ENCODE peak calls at places on chromosomes 2 and 18, in four cellular contexts. One of them, this sample, is unnamed.

GRCh38 chr2:178328037-178328436 is 122.9 kb downstream of the PRKRA start:
- DNase-seq in WTC11: no peak
- DNase-seq in HepG2: no peak
- DNase-seq in K562: no peak
- DNase-seq in this sample: no peak

GRCh38 chr2:47034973-47035609 is 119.5 kb upstream of the MCFD2 start:
- DNase-seq in WTC11: no peak
- DNase-seq in HepG2: peak
- DNase-seq in K562: no peak
- DNase-seq in this sample: no peak

GRCh38 chr2:14303366-14304115 is 329.0 kb upstream of the LRATD1 start:
- DNase-seq in WTC11: no peak
- DNase-seq in HepG2: no peak
- DNase-seq in K562: no peak
- DNase-seq in this sample: no peak

GRCh38 chr2:201344663-201345366 is 12.3 kb downstream of the FLACC1 start:
- DNase-seq in WTC11: no peak
- DNase-seq in HepG2: peak
- DNase-seq in K562: peak
- DNase-seq in this sample: no peak

GRCh38 chr2:54634564-54635511 is 88.6 kb upstream of the EML6 start:
- DNase-seq in WTC11: no peak
- DNase-seq in HepG2: no peak
- DNase-seq in K562: no peak
- DNase-seq in this sample: peak

GRCh38 chr2:158753561-158754302 is 41.4 kb upstream of the DAPL1 start:
- DNase-seq in WTC11: peak
- DNase-seq in HepG2: peak
- DNase-seq in K562: peak
- DNase-seq in this sample: peak

GRCh38 chr2:30185175-30185574 is 38.4 kb downstream of the YPEL5 start:
- DNase-seq in WTC11: no peak
- DNase-seq in HepG2: peak
- DNase-seq in K562: no peak
- DNase-seq in this sample: no peak

GRCh38 chr2:192162392-192163042 is 32.2 kb downstream of the TMEFF2 start:
- DNase-seq in WTC11: peak
- DNase-seq in HepG2: peak
- DNase-seq in K562: peak
- DNase-seq in this sample: peak

GRCh38 chr2:43943809-43944452 is 51.9 kb downstream of the LRPPRC start:
- DNase-seq in WTC11: no peak
- DNase-seq in HepG2: no peak
- DNase-seq in K562: no peak
- DNase-seq in this sample: no peak

GRCh38 chr18:48824231-48824970 is 126.4 kb downstream of the SMAD7 start:
- DNase-seq in WTC11: peak
- DNase-seq in HepG2: no peak
- DNase-seq in K562: no peak
- DNase-seq in this sample: no peak

GRCh38 chr2:33022989-33023731 is 76.4 kb downstream of the LTBP1 start:
- DNase-seq in WTC11: no peak
- DNase-seq in HepG2: peak
- DNase-seq in K562: peak
- DNase-seq in this sample: peak

GRCh38 chr2:44974064-44974715 is 32.7 kb downstream of the SIX3 start:
- DNase-seq in WTC11: peak
- DNase-seq in HepG2: peak
- DNase-seq in K562: peak
- DNase-seq in this sample: peak

GRCh38 chr2:97982621-97983020 is 13.1 kb downstream of the TMEM131 start:
- DNase-seq in WTC11: no peak
- DNase-seq in HepG2: no peak
- DNase-seq in K562: no peak
- DNase-seq in this sample: no peak

GRCh38 chr18:47899107-47899840 is 31.2 kb downstream of the SMAD2 start:
- DNase-seq in WTC11: no peak
- DNase-seq in HepG2: no peak
- DNase-seq in K562: peak
- DNase-seq in this sample: no peak

GRCh38 chr18:21857871-21858270 is 117.3 kb downstream of the MIB1 start:
- DNase-seq in WTC11: no peak
- DNase-seq in HepG2: no peak
- DNase-seq in K562: no peak
- DNase-seq in this sample: no peak

GRCh38 chr18:21855432-21855831 is 114.8 kb downstream of the MIB1 start:
- DNase-seq in WTC11: no peak
- DNase-seq in HepG2: no peak
- DNase-seq in K562: no peak
- DNase-seq in this sample: no peak

GRCh38 chr18:21851327-21851961 is 110.9 kb downstream of the MIB1 start:
- DNase-seq in WTC11: no peak
- DNase-seq in HepG2: no peak
- DNase-seq in K562: peak
- DNase-seq in this sample: no peak

GRCh38 chr18:21853972-21854563 is 113.5 kb downstream of the MIB1 start:
- DNase-seq in WTC11: no peak
- DNase-seq in HepG2: peak
- DNase-seq in K562: no peak
- DNase-seq in this sample: no peak

GRCh38 chr18:21853020-21853419 is 112.4 kb downstream of the MIB1 start:
- DNase-seq in WTC11: no peak
- DNase-seq in HepG2: no peak
- DNase-seq in K562: no peak
- DNase-seq in this sample: no peak
- TF ChIP-seq JUN in WTC11: no peak
- TF ChIP-seq JUN in HepG2: no peak
- TF ChIP-seq JUN in K562: no peak
- TF ChIP-seq JUN in this sample: no peak

GRCh38 chr2:6909431-6910385 is 7.5 kb upstream of the RNF144A start:
- DNase-seq in WTC11: no peak
- DNase-seq in HepG2: no peak
- DNase-seq in K562: peak
- DNase-seq in this sample: no peak
- TF ChIP-seq HMGXB4 in WTC11: no peak
- TF ChIP-seq HMGXB4 in HepG2: no peak
- TF ChIP-seq HMGXB4 in K562: no peak
- TF ChIP-seq HMGXB4 in this sample: no peak

GRCh38 chr2:134717706-134718094 is 1.1 kb downstream of the TMEM163 start:
- DNase-seq in WTC11: peak
- DNase-seq in HepG2: no peak
- DNase-seq in K562: no peak
- DNase-seq in this sample: no peak
- TF ChIP-seq JUN in WTC11: no peak
- TF ChIP-seq JUN in HepG2: no peak
- TF ChIP-seq JUN in K562: no peak
- TF ChIP-seq JUN in this sample: no peak

GRCh38 chr2:27703638-27704341 is 40.1 kb downstream of the SLC4A1AP start:
- DNase-seq in WTC11: peak
- DNase-seq in HepG2: peak
- DNase-seq in K562: peak
- DNase-seq in this sample: peak
- TF ChIP-seq HMGXB4 in WTC11: no peak
- TF ChIP-seq HMGXB4 in HepG2: peak
- TF ChIP-seq HMGXB4 in K562: no peak
- TF ChIP-seq HMGXB4 in this sample: no peak

GRCh38 chr18:74501386-74501785 is 5.2 kb downstream of the CNDP2 start:
- DNase-seq in WTC11: no peak
- DNase-seq in HepG2: no peak
- DNase-seq in K562: no peak
- DNase-seq in this sample: no peak

GRCh38 chr18:74498712-74499629 is 2.8 kb downstream of the CNDP2 start:
- DNase-seq in WTC11: no peak
- DNase-seq in HepG2: no peak
- DNase-seq in K562: peak
- DNase-seq in this sample: no peak

GRCh38 chr18:74497778-74498177 is 1.6 kb downstream of the CNDP2 start:
- DNase-seq in WTC11: no peak
- DNase-seq in HepG2: no peak
- DNase-seq in K562: no peak
- DNase-seq in this sample: no peak

GRCh38 chr18:74497308-74497640 is 1.1 kb downstream of the CNDP2 start:
- DNase-seq in WTC11: no peak
- DNase-seq in HepG2: peak
- DNase-seq in K562: no peak
- DNase-seq in this sample: no peak

GRCh38 chr18:74499633-74500032 is 3.5 kb downstream of the CNDP2 start:
- DNase-seq in WTC11: peak
- DNase-seq in HepG2: no peak
- DNase-seq in K562: peak
- DNase-seq in this sample: no peak
- TF ChIP-seq JUN in WTC11: no peak
- TF ChIP-seq JUN in HepG2: no peak
- TF ChIP-seq JUN in K562: no peak
- TF ChIP-seq JUN in this sample: no peak

DNA sequence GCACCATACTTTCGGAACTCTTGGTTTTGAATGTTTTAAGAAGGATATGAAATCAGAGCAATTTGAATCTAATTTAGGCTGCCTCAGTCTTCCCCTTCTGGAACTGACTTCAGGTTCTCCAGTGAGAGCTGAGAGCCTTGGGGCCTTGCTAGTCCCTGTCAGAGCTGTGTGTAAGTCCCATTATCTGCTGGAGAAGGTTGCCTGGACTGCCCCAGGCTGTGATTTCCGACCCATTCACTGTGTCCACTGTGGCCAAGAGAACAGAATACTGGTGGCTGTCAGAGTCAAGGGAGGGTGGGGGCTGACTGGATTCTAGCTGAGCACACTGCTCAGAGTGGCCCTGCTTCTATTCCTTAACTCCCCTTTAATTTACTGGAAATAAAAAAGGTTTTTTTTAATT is 278.0 kb downstream of the KCNS3 start:
- DNase-seq in WTC11: no peak
- DNase-seq in HepG2: no peak
- DNase-seq in K562: no peak
- DNase-seq in this sample: no peak
- TF ChIP-seq HMGXB4 in WTC11: no peak
- TF ChIP-seq HMGXB4 in HepG2: no peak
- TF ChIP-seq HMGXB4 in K562: no peak
- TF ChIP-seq HMGXB4 in this sample: no peak

GRCh38 chr2:235669983-235670962 is 176.4 kb downstream of the AGAP1 start:
- DNase-seq in WTC11: peak
- DNase-seq in HepG2: no peak
- DNase-seq in K562: no peak
- DNase-seq in this sample: peak
- TF ChIP-seq JUN in WTC11: no peak
- TF ChIP-seq JUN in HepG2: no peak
- TF ChIP-seq JUN in K562: no peak
- TF ChIP-seq JUN in this sample: no peak

GRCh38 chr2:169664978-169665930 is 29.0 kb downstream of the CFAP210 start:
- DNase-seq in WTC11: no peak
- DNase-seq in HepG2: no peak
- DNase-seq in K562: peak
- DNase-seq in this sample: no peak

GRCh38 chr2:169663247-169663646 is 31.0 kb downstream of the CFAP210 start:
- DNase-seq in WTC11: no peak
- DNase-seq in HepG2: no peak
- DNase-seq in K562: no peak
- DNase-seq in this sample: no peak

GRCh38 chr2:169667583-169667982 is 26.6 kb downstream of the CFAP210 start:
- DNase-seq in WTC11: no peak
- DNase-seq in HepG2: no peak
- DNase-seq in K562: no peak
- DNase-seq in this sample: no peak

GRCh38 chr2:169662744-169663143 is 31.5 kb downstream of the CFAP210 start:
- DNase-seq in WTC11: no peak
- DNase-seq in HepG2: no peak
- DNase-seq in K562: peak
- DNase-seq in this sample: no peak

GRCh38 chr2:169664600-169664977 is 29.6 kb downstream of the CFAP210 start:
- DNase-seq in WTC11: no peak
- DNase-seq in HepG2: no peak
- DNase-seq in K562: no peak
- DNase-seq in this sample: no peak
- TF ChIP-seq HMGXB4 in WTC11: no peak
- TF ChIP-seq HMGXB4 in HepG2: no peak
- TF ChIP-seq HMGXB4 in K562: no peak
- TF ChIP-seq HMGXB4 in this sample: no peak

GRCh38 chr18:61019902-61020301 is 313.3 kb upstream of the CDH20 start:
- DNase-seq in WTC11: no peak
- DNase-seq in HepG2: no peak
- DNase-seq in K562: no peak
- DNase-seq in this sample: no peak

DNA sequence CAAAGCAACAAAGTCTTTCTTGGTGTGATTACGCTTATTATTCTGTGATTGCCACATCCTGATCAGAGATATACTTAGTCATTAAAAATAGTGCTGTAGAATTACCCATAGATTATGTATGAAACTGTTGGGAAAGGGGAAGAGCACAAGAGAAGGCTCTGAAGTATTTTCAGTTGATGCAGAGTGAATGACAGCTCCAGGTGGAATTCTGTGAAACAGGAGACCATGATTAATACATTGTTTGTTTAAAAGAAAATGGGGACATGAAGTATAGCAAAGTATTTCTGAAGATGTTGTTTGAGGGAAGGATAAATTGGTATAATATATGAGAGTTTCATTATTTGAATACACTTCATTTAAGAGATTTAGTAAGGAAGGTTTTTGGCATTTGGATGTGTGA is 307.6 kb upstream of the CDH20 start:
- DNase-seq in WTC11: no peak
- DNase-seq in HepG2: no peak
- DNase-seq in K562: no peak
- DNase-seq in this sample: no peak
- TF ChIP-seq JUN in WTC11: no peak
- TF ChIP-seq JUN in HepG2: no peak
- TF ChIP-seq JUN in K562: no peak
- TF ChIP-seq JUN in this sample: no peak

This sample was measured in A549.